ENCODE peak calls at places on chromosomes 12 and 14, in six cellular contexts. B is germinal center, F is fibroblast of gingiva, H is sigmoid colon, C is neural crest cell, I is body of pancreas. L is an unnamed sample.

GRCh38 chr12:47373554-47374150 is 293.9 kb upstream of the AMIGO2 start:
- DNase-seq in I (no peak), H (no peak), F (no peak), B (no peak), C (no peak), L (no peak)

GRCh38 chr12:95262808-95263207 is 45.2 kb downstream of the VEZT start:
- DNase-seq in H (no peak), C (no peak), I (no peak), B (no peak), F (peak; percentile 3), L (no peak)

GRCh38 chr14:99794156-99794780 is 1.1 kb downstream of the EML1 start:
- DNase-seq in F (no peak), C (no peak), H (no peak), I (no peak), B (no peak), L (no peak)

GRCh38 chr12:54370218-54370730 is 6.0 kb upstream of the GPR84 start:
- DNase-seq in F (peak; percentile 81), B (no peak), C (peak; percentile 87), H (peak; percentile 92), I (peak; percentile 80), L (no peak)

GRCh38 chr12:91616401-91616800 is 433.8 kb upstream of the DCN start:
- DNase-seq in H (no peak), I (no peak), C (no peak), F (no peak), B (no peak), L (no peak)

GRCh38 chr12:26150737-26151450 is 26.1 kb upstream of the BHLHE41 start:
- DNase-seq in B (no peak), H (no peak), C (no peak), F (peak; percentile 79), I (no peak), L (no peak)

GRCh38 chr12:5140190-5140589 is 96.5 kb downstream of the KCNA5 start:
- DNase-seq in F (no peak), H (no peak), B (no peak), C (no peak), I (no peak), L (no peak)

GRCh38 chr14:68255697-68256178 is 436.2 kb downstream of the RAD51B start:
- DNase-seq in C (no peak), I (no peak), H (no peak), B (no peak), F (peak; percentile 89), L (no peak)

GRCh38 chr12:92224685-92225331 is 79.2 kb upstream of the BTG1 start:
- DNase-seq in C (no peak), I (no peak), B (no peak), H (no peak), F (peak; percentile 63), L (no peak)

GRCh38 chr12:81257952-81258551 is 180.2 kb downstream of the ACSS3 start:
- DNase-seq in F (peak; percentile 56), C (no peak), I (no peak), B (no peak), H (no peak), L (no peak)

GRCh38 chr14:95397325-95397724 is 77.6 kb upstream of the CLMN start:
- DNase-seq in B (no peak), C (no peak), I (no peak), H (peak; percentile 24), F (no peak), L (no peak)

GRCh38 chr14:68148763-68149162 is 329.2 kb downstream of the RAD51B start:
- DNase-seq in F (no peak), C (no peak), I (no peak), B (no peak), H (no peak), L (no peak)

GRCh38 chr14:72631401-72631800 is 262.5 kb downstream of the DPF3 start:
- DNase-seq in F (no peak), B (no peak), I (no peak), H (no peak), C (no peak), L (no peak)

GRCh38 chr14:34714320-34715107 is at the start of gene CFL2:
- DNase-seq in I (peak; percentile 81), B (peak; percentile 92), C (peak; percentile 70), H (peak; percentile 93), F (peak; percentile 78), L (peak; percentile 36)

GRCh38 chr14:56474419-56475022 is 105.1 kb upstream of the TMEM260 start:
- DNase-seq in H (no peak), B (peak; percentile 26), F (peak; percentile 26), C (peak; percentile 40), I (no peak), L (no peak)

GRCh38 chr14:68788275-68789001 is 4.4 kb downstream of the ZFP36L1 start:
- DNase-seq in I (no peak), C (no peak), B (no peak), H (no peak), F (no peak), L (no peak)

GRCh38 chr14:104803916-104804371 is 3.0 kb downstream of the ZBTB42 start:
- DNase-seq in H (no peak), C (no peak), B (no peak), I (no peak), F (no peak), L (no peak)

GRCh38 chr12:46492471-46493351 is 120.1 kb upstream of the SLC38A2 start:
- DNase-seq in H (no peak), C (no peak), B (no peak), I (peak; percentile 26), F (peak; percentile 82), L (no peak)

GRCh38 chr12:85740190-85740589 is 96.0 kb downstream of the RASSF9 start:
- DNase-seq in C (no peak), F (peak; percentile 80), I (no peak), B (no peak), H (no peak), L (no peak)

GRCh38 chr12:131949431-131950181 is at the start of gene EP400:
- DNase-seq in H (peak; percentile 98), B (peak; percentile 95), I (peak; percentile 96), C (peak; percentile 86), F (peak; percentile 93), L (peak; percentile 64)

GRCh38 chr14:100677925-100678765 is 48.5 kb upstream of the DLK1 start:
- DNase-seq in C (no peak), B (no peak), F (peak; percentile 44), I (no peak), H (peak; percentile 83), L (no peak)

GRCh38 chr14:22822619-22823551 is 6.8 kb upstream of the MRPL52 start:
- DNase-seq in C (peak; percentile 79), F (peak; percentile 81), I (peak; percentile 69), H (peak; percentile 90), B (peak; percentile 81), L (no peak)

GRCh38 chr12:98745578-98746391 is 100.7 kb downstream of the APAF1 start:
- DNase-seq in I (no peak), B (no peak), C (no peak), F (peak; percentile 19), H (no peak), L (no peak)

GRCh38 chr14:51298895-51299294 is 58.8 kb downstream of the TMX1 start:
- DNase-seq in I (no peak), F (no peak), B (no peak), H (no peak), C (no peak), L (no peak)

GRCh38 chr12:53058674-53059433 is 9.0 kb downstream of the TNS2 start:
- DNase-seq in B (no peak), H (peak; percentile 77), F (no peak), C (no peak), I (peak; percentile 17), L (no peak)

GRCh38 chr14:36227802-36228201 is 51.3 kb upstream of the PTCSC3 start:
- DNase-seq in C (no peak), I (no peak), H (no peak), B (no peak), F (peak; percentile 6), L (no peak)

GRCh38 chr12:104188534-104188933 is 27.0 kb upstream of the TXNRD1 start:
- DNase-seq in I (no peak), H (no peak), B (no peak), F (no peak), C (no peak), L (no peak)

GRCh38 chr12:45994736-45995135 is 4.4 kb upstream of the SCAF11 start:
- DNase-seq in H (no peak), I (no peak), F (no peak), B (no peak), C (no peak), L (no peak)

GRCh38 chr14:34232790-34233189 is 229.2 kb downstream of the SPTSSA start:
- DNase-seq in I (no peak), F (no peak), B (no peak), H (no peak), C (no peak), L (no peak)

GRCh38 chr12:20368653-20369163 is 371 bp downstream of the PDE3A start:
- DNase-seq in H (peak; percentile 78), I (peak; percentile 16), F (peak; percentile 34), C (peak; percentile 39), B (no peak), L (no peak)

GRCh38 chr12:78880078-78880477 is 15.5 kb downstream of the SYT1 start:
- DNase-seq in H (no peak), C (no peak), B (no peak), I (no peak), F (no peak), L (no peak)

GRCh38 chr12:4997939-4998338 is 45.7 kb upstream of the KCNA5 start:
- DNase-seq in I (no peak), H (peak; percentile 79), F (peak; percentile 62), B (no peak), C (no peak), L (no peak)

GRCh38 chr12:116263844-116264243 is 13.6 kb downstream of the MED13L start:
- DNase-seq in C (no peak), H (no peak), B (no peak), F (no peak), I (no peak), L (no peak)

GRCh38 chr12:51028126-51028810 is 2.1 kb upstream of the SLC11A2 start:
- DNase-seq in H (no peak), B (no peak), C (peak; percentile 7), F (peak; percentile 63), I (no peak), L (no peak)

GRCh38 chr12:51482808-51483532 is 58.3 kb downstream of the SLC4A8 start:
- DNase-seq in C (no peak), B (peak; percentile 43), H (no peak), I (no peak), F (no peak), L (no peak)

GRCh38 chr12:111823891-111824290 is 18.1 kb upstream of the MAPKAPK5 start:
- DNase-seq in H (no peak), F (no peak), C (no peak), I (no peak), B (no peak), L (no peak)

GRCh38 chr14:65850429-65851145 is 438.1 kb downstream of the FUT8 start:
- DNase-seq in F (no peak), C (no peak), B (no peak), H (no peak), I (no peak), L (no peak)

GRCh38 chr14:22282429-22282828 is 306.6 kb downstream of the DAD1 start:
- DNase-seq in C (no peak), H (no peak), I (no peak), B (peak; percentile 54), F (no peak), L (no peak)